ENCODE peak calls at places on chromosomes 4 and X, in seven cellular contexts. J is dorsolateral prefrontal cortex, F is HCT116, U is kidney epithelial cell, W is cardiac fibroblast, X is AG09309, B is cardiac muscle cell. Y is an unnamed sample.

GRCh38 chr4:161577604-161578301 is 586.0 kb downstream of the FSTL5 start:
- DNase-seq in J (no peak), F (no peak), U (no peak), W (peak; percentile 60), X (peak; percentile 92), B (no peak), Y (no peak)

GRCh38 chr4:22238742-22239141 is 277.1 kb downstream of the ADGRA3 start:
- DNase-seq in J (no peak), F (no peak), U (no peak), W (no peak), X (no peak), B (peak; percentile 50), Y (no peak)

GRCh38 chr4:791201-791865 is 34.6 kb downstream of the CPLX1 start:
- DNase-seq in J (peak; percentile 29), F (no peak), U (no peak), W (no peak), X (no peak), B (no peak), Y (no peak)

GRCh38 chr4:99816611-99817309 is at the start of gene DAPP1:
- DNase-seq in J (no peak), F (no peak), U (no peak), W (no peak), X (no peak), B (no peak), Y (no peak)

GRCh38 chr4:10157478-10158354 is 41.1 kb upstream of the WDR1 start:
- DNase-seq in J (peak; percentile 54), F (peak; percentile 73), U (peak; percentile 28), W (peak; percentile 91), X (no peak), B (peak; percentile 74), Y (no peak)

GRCh38 chr4:88880501-88881226 is 176.3 kb downstream of the FAM13A start:
- DNase-seq in J (no peak), F (no peak), U (no peak), W (no peak), X (no peak), B (peak; percentile 52), Y (no peak)

GRCh38 chrX:49995021-49995731 is 72.8 kb downstream of the CLCN5 start:
- DNase-seq in J (no peak), F (peak; percentile 28), U (peak; percentile 41), W (peak; percentile 80), X (peak; percentile 11), B (peak; percentile 23), Y (no peak)

GRCh38 chr4:3352505-3352904 is 59.7 kb downstream of the RGS12 start:
- DNase-seq in J (no peak), F (no peak), U (no peak), W (no peak), X (no peak), B (no peak), Y (no peak)

GRCh38 chr4:1047106-1047975 is 35.9 kb downstream of the FGFRL1 start:
- DNase-seq in J (peak; percentile 43), F (no peak), U (no peak), W (no peak), X (no peak), B (no peak), Y (no peak)

GRCh38 chrX:136589966-136590365 is 58.0 kb downstream of the VGLL1 start:
- DNase-seq in J (no peak), F (no peak), U (no peak), W (no peak), X (no peak), B (no peak), Y (no peak)

DNA sequence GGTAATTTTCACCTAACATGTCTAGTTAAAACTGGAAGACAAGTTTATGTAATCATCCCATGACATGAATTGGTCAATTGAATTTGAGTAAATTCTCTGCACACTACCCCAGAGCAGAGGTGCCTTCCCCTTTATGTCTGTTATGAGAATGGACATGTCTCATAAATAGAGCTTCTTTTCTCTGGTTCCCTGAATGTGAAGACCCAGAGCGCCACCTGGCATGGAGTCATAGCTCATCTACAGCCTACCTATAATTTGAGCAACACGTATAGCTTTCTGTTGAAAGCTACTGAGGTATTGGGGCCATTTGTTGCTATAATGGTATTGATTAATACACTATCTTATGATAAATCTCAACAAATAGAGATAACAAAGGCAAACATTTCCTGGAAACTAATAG is 626.5 kb upstream of the GALNTL6 start:
- DNase-seq in J (no peak), F (no peak), U (no peak), W (no peak), X (no peak), B (no peak), Y (no peak)
- TF ChIP-seq CTCF in J (no peak), F (no peak), U (no peak), W (no peak), X (no peak), B (no peak), Y (no peak)

DNA sequence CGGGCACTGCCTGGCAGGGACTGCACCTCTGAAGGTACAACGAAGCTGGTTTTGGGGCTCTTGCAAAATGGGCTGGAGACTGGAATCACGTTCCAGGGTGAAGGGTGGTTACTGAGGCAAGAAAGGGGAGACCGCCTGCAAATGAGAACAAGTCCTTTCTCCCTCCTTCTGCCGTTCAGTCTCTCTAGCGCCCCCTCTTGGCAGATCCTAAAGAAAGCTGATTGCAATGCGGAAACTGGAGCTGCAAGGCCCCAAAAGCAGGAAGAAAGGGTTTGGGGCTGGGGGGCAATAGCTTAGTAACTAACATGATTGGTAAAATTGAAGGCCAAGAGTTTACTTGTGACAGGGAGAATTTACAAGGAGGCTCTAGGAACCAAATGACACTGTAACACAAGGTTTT is 222.6 kb upstream of the HAND2 start:
- DNase-seq in J (no peak), F (peak; percentile 58), U (no peak), W (peak; percentile 23), X (no peak), B (peak; percentile 10), Y (no peak)
- TF ChIP-seq CTCF in J (no peak), F (peak; percentile 91), U (peak; percentile 53), W (peak; percentile 51), X (peak; percentile 49), B (peak; percentile 54), Y (no peak)

DNA sequence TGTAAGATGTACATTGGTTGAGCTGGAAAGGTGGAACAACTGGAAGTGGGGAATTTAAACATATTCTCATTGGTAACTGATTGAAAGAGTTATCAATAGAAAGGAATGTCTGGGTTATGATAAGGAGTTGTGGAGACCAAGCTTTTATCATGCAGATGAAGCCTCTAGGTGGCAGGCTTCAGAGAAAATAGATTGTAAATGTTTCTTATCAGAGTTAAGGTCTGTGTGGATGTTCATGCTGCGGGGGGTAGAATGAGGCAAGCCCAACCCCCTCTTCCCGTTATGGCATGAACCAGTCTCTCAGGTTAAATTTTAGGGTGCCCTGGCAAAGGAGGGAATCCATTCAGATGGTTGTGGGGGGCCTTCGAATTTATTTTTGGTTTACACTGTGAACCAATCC is 16.0 kb downstream of the ARSD start:
- DNase-seq in J (no peak), F (no peak), U (no peak), W (no peak), X (no peak), B (no peak), Y (no peak)
- TF ChIP-seq CTCF in J (no peak), F (peak; percentile 39), U (peak; percentile 8), W (no peak), X (peak; percentile 27), B (no peak), Y (no peak)

GRCh38 chrX:20063153-20063552 is 53.6 kb downstream of the MAP7D2 start:
- DNase-seq in J (no peak), F (no peak), U (no peak), W (no peak), X (no peak), B (no peak), Y (no peak)

GRCh38 chrX:20061869-20062254 is 54.8 kb downstream of the MAP7D2 start:
- DNase-seq in J (no peak), F (no peak), U (peak; percentile 52), W (peak; percentile 26), X (peak; percentile 57), B (no peak), Y (no peak)

GRCh38 chrX:20060961-20061868 is 55.5 kb downstream of the MAP7D2 start:
- DNase-seq in J (no peak), F (no peak), U (no peak), W (no peak), X (no peak), B (no peak), Y (no peak)

GRCh38 chrX:20066968-20067708 is 49.6 kb downstream of the MAP7D2 start:
- DNase-seq in J (no peak), F (peak; percentile 38), U (no peak), W (peak; percentile 52), X (no peak), B (peak; percentile 19), Y (no peak)

GRCh38 chrX:20063716-20064351 is 52.9 kb downstream of the MAP7D2 start:
- DNase-seq in J (no peak), F (no peak), U (no peak), W (no peak), X (no peak), B (no peak), Y (no peak)
- TF ChIP-seq CTCF in J (no peak), F (peak; percentile 53), U (peak; percentile 23), W (peak; percentile 30), X (peak; percentile 27), B (peak; percentile 28), Y (no peak)